ENCODE peak calls at places on chromosome 17, in four cellular contexts. One of them, this sample, is unnamed.
A peak's percentile ranks its signal among the peaks of the same experiment; 100 is the strongest.

GRCh38 chr17:66673668-66674276 is 161.1 kb upstream of the CACNG5 start:
- DNase-seq in heart right ventricle: no peak
- DNase-seq in cardiac muscle cell: peak; percentile 71
- DNase-seq in HFF-Myc: peak; percentile 45
- DNase-seq in this sample: peak; percentile 69

GRCh38 chr17:79792984-79793923 is 3.6 kb downstream of the CBX8 start:
- DNase-seq in heart right ventricle: no peak
- DNase-seq in HFF-Myc: peak; percentile 40
- DNase-seq in cardiac muscle cell: no peak
- DNase-seq in this sample: peak; percentile 96

GRCh38 chr17:18163528-18163927 is 20.1 kb upstream of the ALKBH5 start:
- DNase-seq in heart right ventricle: no peak
- DNase-seq in HFF-Myc: no peak
- DNase-seq in cardiac muscle cell: no peak
- DNase-seq in this sample: no peak

GRCh38 chr17:17824780-17825614 is 11.8 kb downstream of the SREBF1 start:
- DNase-seq in cardiac muscle cell: no peak
- DNase-seq in heart right ventricle: no peak
- DNase-seq in HFF-Myc: no peak
- DNase-seq in this sample: no peak

GRCh38 chr17:80785477-80786178 is 206.0 kb upstream of the CHMP6 start:
- DNase-seq in heart right ventricle: no peak
- DNase-seq in HFF-Myc: no peak
- DNase-seq in cardiac muscle cell: peak; percentile 17
- DNase-seq in this sample: no peak

GRCh38 chr17:50412188-50412732 is 13.8 kb upstream of the ACSF2 start:
- DNase-seq in HFF-Myc: no peak
- DNase-seq in heart right ventricle: no peak
- DNase-seq in cardiac muscle cell: no peak
- DNase-seq in this sample: no peak

GRCh38 chr17:14330492-14330920 is 29.6 kb downstream of the HS3ST3B1 start:
- DNase-seq in heart right ventricle: no peak
- DNase-seq in HFF-Myc: no peak
- DNase-seq in cardiac muscle cell: no peak
- DNase-seq in this sample: peak; percentile 97

GRCh38 chr17:64661731-64661980 is 451 bp downstream of the SMURF2 start:
- DNase-seq in heart right ventricle: no peak
- DNase-seq in cardiac muscle cell: no peak
- DNase-seq in HFF-Myc: no peak
- DNase-seq in this sample: no peak

GRCh38 chr17:74859439-74860228 is at the start of gene GRIN2C:
- DNase-seq in HFF-Myc: no peak
- DNase-seq in cardiac muscle cell: peak; percentile 56
- DNase-seq in heart right ventricle: no peak
- DNase-seq in this sample: no peak

GRCh38 chr17:41967921-41968578 is 1.5 kb downstream of the CNP start:
- DNase-seq in HFF-Myc: no peak
- DNase-seq in heart right ventricle: no peak
- DNase-seq in cardiac muscle cell: no peak
- DNase-seq in this sample: no peak

GRCh38 chr17:44832821-44833220 is 2.7 kb upstream of the GJC1 start:
- DNase-seq in HFF-Myc: no peak
- DNase-seq in heart right ventricle: no peak
- DNase-seq in cardiac muscle cell: no peak
- DNase-seq in this sample: no peak
- TF ChIP-seq CTCF in HFF-Myc: no peak
- TF ChIP-seq CTCF in heart right ventricle: no peak
- TF ChIP-seq CTCF in cardiac muscle cell: no peak
- TF ChIP-seq CTCF in this sample: no peak

GRCh38 chr17:40190197-40191021 is 13.1 kb downstream of the RAPGEFL1 start:
- DNase-seq in HFF-Myc: no peak
- DNase-seq in cardiac muscle cell: peak; percentile 34
- DNase-seq in heart right ventricle: no peak
- DNase-seq in this sample: no peak

GRCh38 chr17:40188694-40189093 is 11.4 kb downstream of the RAPGEFL1 start:
- DNase-seq in heart right ventricle: no peak
- DNase-seq in HFF-Myc: no peak
- DNase-seq in cardiac muscle cell: no peak
- DNase-seq in this sample: no peak

GRCh38 chr17:40192961-40193360 is 15.7 kb downstream of the RAPGEFL1 start:
- DNase-seq in HFF-Myc: no peak
- DNase-seq in cardiac muscle cell: no peak
- DNase-seq in heart right ventricle: no peak
- DNase-seq in this sample: no peak

GRCh38 chr17:40194821-40195220 is 17.6 kb downstream of the RAPGEFL1 start:
- DNase-seq in heart right ventricle: no peak
- DNase-seq in HFF-Myc: no peak
- DNase-seq in cardiac muscle cell: no peak
- DNase-seq in this sample: no peak

DNA sequence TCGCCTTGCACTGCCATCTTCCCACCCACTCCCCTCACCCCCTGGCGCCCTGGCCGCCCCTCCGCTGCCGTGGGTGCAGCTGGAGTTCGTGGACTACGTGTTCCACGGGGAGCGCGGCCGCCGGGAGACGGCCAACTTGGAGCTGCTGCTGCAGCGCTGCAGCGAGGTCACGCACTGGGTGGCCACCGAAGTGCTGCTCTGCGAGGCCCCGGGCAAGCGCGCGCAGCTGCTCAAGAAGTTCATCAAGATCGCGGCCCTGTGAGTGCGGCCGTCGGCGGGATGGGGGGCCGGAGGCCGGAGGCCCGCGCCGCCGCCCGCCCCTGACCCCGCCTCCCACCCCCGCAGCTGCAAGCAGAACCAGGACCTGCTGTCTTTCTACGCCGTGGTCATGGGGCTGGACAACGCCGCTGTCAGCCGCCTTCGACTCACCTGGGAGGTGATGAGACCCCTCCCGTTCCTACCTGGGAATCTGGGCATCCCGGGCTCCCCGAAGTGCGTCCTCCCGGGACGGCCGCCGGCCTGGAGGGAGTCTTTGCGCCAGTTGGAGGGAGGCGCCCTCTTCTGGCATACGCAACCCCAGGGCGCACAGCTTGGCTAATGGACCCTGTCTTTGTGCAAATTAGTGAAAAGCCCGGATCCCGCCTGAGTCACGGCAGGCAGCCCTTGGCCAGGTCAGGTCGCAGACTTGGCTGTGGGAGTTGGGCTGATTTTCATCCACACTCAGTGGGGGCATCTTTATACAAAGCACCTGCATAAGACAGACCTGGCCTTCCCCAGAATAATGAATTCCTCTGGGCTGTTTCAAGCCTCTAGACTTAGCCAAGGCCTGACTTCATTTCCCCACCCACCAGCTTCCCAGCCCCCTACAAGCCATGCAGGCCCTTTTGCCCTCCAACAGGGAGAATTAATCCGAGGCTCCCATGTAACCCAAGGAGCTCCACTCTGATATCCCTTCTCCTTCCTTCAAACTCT is 14.3 kb downstream of the RAPGEFL1 start:
- DNase-seq in cardiac muscle cell: peak; percentile 77
- DNase-seq in heart right ventricle: peak; percentile 76
- DNase-seq in HFF-Myc: peak; percentile 43
- DNase-seq in this sample: peak; percentile 75
- H3K4me3 ChIP-seq in cardiac muscle cell: peak overlapping the region; percentile 23
- H3K4me3 ChIP-seq in heart right ventricle: peak overlapping the region; percentile 64
- H3K4me3 ChIP-seq in HFF-Myc: peak overlapping the region; percentile 37
- H3K4me3 ChIP-seq in this sample: peak overlapping the region; percentile 67

DNA sequence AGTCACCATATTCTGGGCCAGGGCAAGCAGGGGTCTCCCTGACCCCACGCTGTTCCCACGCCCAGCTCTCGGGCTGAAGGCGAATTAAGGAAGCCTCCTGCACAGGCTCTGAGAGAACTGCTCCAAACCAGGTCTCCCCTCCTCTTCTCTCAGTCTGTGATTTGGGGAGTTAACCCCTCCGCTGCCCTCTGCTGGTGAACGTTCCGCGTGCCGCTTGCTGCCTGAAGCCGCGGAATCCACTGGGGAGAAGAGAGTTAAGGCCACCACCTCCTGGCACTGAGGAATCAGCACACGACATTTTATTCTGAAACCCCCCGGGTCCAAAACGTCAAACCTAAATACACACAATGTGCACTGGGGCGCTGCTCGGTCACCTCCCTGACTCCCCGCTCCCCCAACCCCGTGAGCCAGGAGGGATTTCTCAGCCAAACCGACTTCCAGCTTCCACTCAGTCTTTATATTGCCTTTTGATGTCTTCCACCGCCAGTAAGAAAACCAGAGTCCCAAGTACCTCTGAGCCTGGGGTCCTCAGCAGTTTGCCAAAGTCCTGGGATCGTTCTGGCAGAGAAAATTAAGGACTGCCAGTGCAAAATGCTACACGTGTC is 54.4 kb upstream of the RCVRN start:
- DNase-seq in heart right ventricle: peak; percentile 42
- DNase-seq in cardiac muscle cell: peak; percentile 69
- DNase-seq in HFF-Myc: no peak
- DNase-seq in this sample: peak; percentile 45
- TF ChIP-seq CTCF in heart right ventricle: peak; percentile 8
- TF ChIP-seq CTCF in cardiac muscle cell: peak; percentile 83
- TF ChIP-seq CTCF in HFF-Myc: peak; percentile 87
- TF ChIP-seq CTCF in this sample: peak; percentile 70

DNA sequence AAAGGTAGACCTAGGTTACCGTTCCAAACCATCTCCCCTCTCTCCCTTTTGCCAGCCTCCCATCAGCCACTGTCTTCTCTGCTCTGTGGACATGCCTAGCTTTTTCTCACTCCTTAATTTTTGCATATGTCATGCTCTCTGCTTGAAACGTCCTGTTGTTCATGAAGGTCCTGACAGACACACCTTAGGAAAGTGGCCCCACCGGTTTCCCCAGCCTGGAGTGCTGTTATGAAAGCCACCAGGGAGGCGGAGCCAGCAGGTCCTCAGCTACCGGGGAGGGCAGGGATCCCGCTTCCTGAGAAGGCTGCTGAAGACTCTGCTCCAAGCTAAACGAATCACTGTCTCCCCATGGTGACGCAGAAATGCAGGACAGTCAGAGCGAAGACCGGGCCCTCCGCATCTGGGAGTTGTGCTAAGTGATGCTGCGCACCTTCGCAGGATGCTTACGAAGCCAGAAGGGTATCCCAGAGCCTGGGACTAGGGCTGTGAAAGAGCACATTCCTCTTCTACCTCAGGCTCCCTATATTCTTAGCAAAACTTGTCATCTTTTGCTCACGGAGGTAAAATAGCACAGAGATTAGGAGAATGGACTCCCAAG is 2.3 kb upstream of the SLC16A11 start:
- DNase-seq in heart right ventricle: no peak
- DNase-seq in HFF-Myc: no peak
- DNase-seq in cardiac muscle cell: peak; percentile 34
- DNase-seq in this sample: no peak
- H3K4me3 ChIP-seq in heart right ventricle: peak overlapping the region; percentile 31
- H3K4me3 ChIP-seq in HFF-Myc: no peak overlapping the region
- H3K4me3 ChIP-seq in cardiac muscle cell: peak overlapping the region; percentile 12
- H3K4me3 ChIP-seq in this sample: no peak overlapping the region

GRCh38 chr17:2302740-2303277 is 776 bp downstream of the SMG6 start:
- DNase-seq in heart right ventricle: no peak
- DNase-seq in cardiac muscle cell: peak; percentile 16
- DNase-seq in HFF-Myc: no peak
- DNase-seq in this sample: no peak

GRCh38 chr17:2299756-2300155 is 3.8 kb downstream of the SMG6 start:
- DNase-seq in heart right ventricle: no peak
- DNase-seq in cardiac muscle cell: no peak
- DNase-seq in HFF-Myc: no peak
- DNase-seq in this sample: no peak

GRCh38 chr17:2299136-2299535 is 4.4 kb downstream of the SMG6 start:
- DNase-seq in cardiac muscle cell: no peak
- DNase-seq in HFF-Myc: no peak
- DNase-seq in heart right ventricle: no peak
- DNase-seq in this sample: no peak

GRCh38 chr17:2303278-2304188 is at the start of the genes SMG6 and SRR:
- DNase-seq in cardiac muscle cell: peak; percentile 94
- DNase-seq in heart right ventricle: peak; percentile 95
- DNase-seq in HFF-Myc: peak; percentile 52
- DNase-seq in this sample: peak; percentile 82
- TF ChIP-seq CTCF in cardiac muscle cell: no peak
- TF ChIP-seq CTCF in heart right ventricle: no peak
- TF ChIP-seq CTCF in HFF-Myc: no peak
- TF ChIP-seq CTCF in this sample: no peak

GRCh38 chr17:35146214-35146833 is 1.3 kb upstream of the UNC45B start:
- DNase-seq in HFF-Myc: no peak
- DNase-seq in cardiac muscle cell: peak; percentile 22
- DNase-seq in heart right ventricle: no peak
- DNase-seq in this sample: no peak
- H3K4me3 ChIP-seq in HFF-Myc: no peak overlapping the region
- H3K4me3 ChIP-seq in cardiac muscle cell: no peak overlapping the region
- H3K4me3 ChIP-seq in heart right ventricle: no peak overlapping the region
- H3K4me3 ChIP-seq in this sample: no peak overlapping the region

This sample was measured in AG10803.